ENCODE peak calls at places on chromosomes 3 and 15, in four cellular contexts. J is pancreas, R is kidney epithelial cell, C is tibial artery. T is an unnamed sample.

GRCh38 chr3:25455316-25456232 is 27.5 kb downstream of the RARB start:
- DNase-seq in J (no peak), R (no peak), C (no peak), T (no peak)

GRCh38 chr3:181457190-181457589 is 254.5 kb upstream of the SOX2 start:
- DNase-seq in J (no peak), R (no peak), C (no peak), T (no peak)

GRCh38 chr15:52071570-52071969 is 41.0 kb downstream of the BCL2L10 start:
- DNase-seq in J (peak; percentile 58), R (no peak), C (no peak), T (no peak)

GRCh38 chr3:31606453-31606852 is 73.7 kb downstream of the STT3B start:
- DNase-seq in R (no peak), C (no peak), J (no peak), T (no peak)

GRCh38 chr15:89399390-89400120 is 64.9 kb upstream of the POLG start:
- DNase-seq in J (no peak), R (no peak), C (no peak), T (no peak)

GRCh38 chr3:144843099-144843498 is 871.5 kb downstream of the DIPK2A start:
- DNase-seq in J (no peak), R (no peak), C (no peak), T (no peak)

GRCh38 chr3:98445949-98446406 is 17.0 kb upstream of the OR5K1 start:
- DNase-seq in J (no peak), C (no peak), R (no peak), T (no peak)

GRCh38 chr3:36227982-36228381 is 152.3 kb upstream of the STAC start:
- DNase-seq in R (no peak), J (no peak), C (no peak), T (no peak)

GRCh38 chr3:156353535-156353934 is 201.4 kb downstream of the SSR3 start:
- DNase-seq in J (no peak), C (peak; percentile 22), R (no peak), T (no peak)

GRCh38 chr3:113783980-113784379 is 37.1 kb downstream of the ATP6V1A start:
- DNase-seq in J (no peak), R (no peak), C (no peak), T (no peak)

GRCh38 chr3:129699199-129699598 is 92.7 kb upstream of the PLXND1 start:
- DNase-seq in C (no peak), R (no peak), J (no peak), T (no peak)

GRCh38 chr3:167743799-167744198 is 8.3 kb downstream of the SERPINI1 start:
- DNase-seq in R (no peak), J (no peak), C (no peak), T (no peak)

GRCh38 chr3:39752751-39753150 is 56.7 kb upstream of the MYRIP start:
- DNase-seq in C (no peak), R (no peak), J (no peak), T (no peak)

GRCh38 chr3:120180731-120181412 is 86.6 kb upstream of the GSK3B start:
- DNase-seq in R (no peak), J (no peak), C (no peak), T (peak; percentile 73)

GRCh38 chr3:67437090-67437489 is 217.3 kb downstream of the SUCLG2 start:
- DNase-seq in R (no peak), J (no peak), C (no peak), T (no peak)

GRCh38 chr3:98573231-98573728 is 20.1 kb downstream of the CPOX start:
- DNase-seq in C (no peak), R (no peak), J (no peak), T (no peak)

GRCh38 chr3:14532691-14533456 is 7.3 kb downstream of the GRIP2 start:
- DNase-seq in J (peak; percentile 91), C (no peak), R (no peak), T (no peak)

GRCh38 chr3:72448858-72449257 is 399.4 kb downstream of the SHQ1 start:
- DNase-seq in R (no peak), J (no peak), C (no peak), T (no peak)

GRCh38 chr3:108462899-108463298 is 47.5 kb downstream of the MYH15 start:
- DNase-seq in R (no peak), J (no peak), C (no peak), T (no peak)

GRCh38 chr15:40894689-40895308 is 549 bp downstream of the VPS18 start:
- DNase-seq in C (peak; percentile 45), R (no peak), J (peak; percentile 66), T (no peak)

GRCh38 chr3:129618901-129619671 is 12.6 kb upstream of the PLXND1 start:
- DNase-seq in C (no peak), J (no peak), R (no peak), T (peak; percentile 80)

GRCh38 chr15:85150130-85150480 is 168.4 kb downstream of the PDE8A start:
- DNase-seq in C (no peak), J (no peak), R (no peak), T (no peak)

GRCh38 chr3:178690571-178690970 is 154.3 kb downstream of the KCNMB2 start:
- DNase-seq in R (no peak), C (no peak), J (no peak), T (no peak)

GRCh38 chr3:119600732-119601131 is 3.0 kb downstream of the PLA1A start:
- DNase-seq in J (no peak), R (no peak), C (no peak), T (no peak)

GRCh38 chr15:67146214-67146613 is 80.8 kb downstream of the SMAD3 start:
- DNase-seq in J (peak; percentile 57), C (no peak), R (no peak), T (no peak)

GRCh38 chr3:140827894-140828293 is 113.7 kb upstream of the SLC25A36 start:
- DNase-seq in R (no peak), C (no peak), J (no peak), T (no peak)

GRCh38 chr15:69757186-69757585 is 304.6 kb downstream of the RPLP1 start:
- DNase-seq in R (no peak), J (no peak), C (no peak), T (no peak)

GRCh38 chr3:74267583-74268184 is 346.8 kb downstream of the CNTN3 start:
- DNase-seq in R (peak; percentile 5), J (peak; percentile 50), C (peak; percentile 24), T (no peak)

GRCh38 chr15:74317820-74318375 is 49.5 kb downstream of the CYP11A1 start:
- DNase-seq in R (peak; percentile 69), C (peak; percentile 84), J (peak; percentile 30), T (peak; percentile 98)

GRCh38 chr3:190513409-190514162 is at the start of gene IL1RAP:
- DNase-seq in R (peak; percentile 68), J (peak; percentile 91), C (peak; percentile 87), T (peak; percentile 97)
- TF ChIP-seq CTCF in R (no peak), J (peak; percentile 84), C (peak; percentile 75), T (peak; percentile 90)

GRCh38 chr15:68265086-68265485 is 12.5 kb upstream of the FEM1B start:
- DNase-seq in C (no peak), J (no peak), R (no peak), T (no peak)
- TF ChIP-seq CTCF in C (no peak), J (no peak), R (no peak), T (no peak)

GRCh38 chr3:22439626-22440025 is 688.6 kb upstream of the ZNF385D start:
- DNase-seq in C (no peak), R (no peak), J (no peak), T (no peak)
- TF ChIP-seq CTCF in C (no peak), R (no peak), J (no peak), T (no peak)

DNA sequence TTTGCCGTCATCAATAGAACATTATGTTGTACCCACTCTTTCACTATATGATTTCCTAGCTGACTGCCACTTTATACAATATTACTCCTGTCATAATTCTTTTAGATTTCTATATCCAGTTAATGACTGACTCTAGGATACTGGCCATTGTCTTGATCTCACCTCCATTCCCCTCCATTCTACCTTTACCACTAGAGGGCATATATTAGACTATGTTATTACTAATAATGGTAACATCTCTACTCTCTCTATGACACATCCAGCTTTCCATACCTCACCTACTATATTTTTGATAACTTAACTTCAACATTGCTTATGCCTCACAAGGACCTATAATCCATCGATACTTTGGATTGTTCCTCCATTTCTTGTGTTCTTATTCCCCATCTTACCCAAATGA is 31.4 kb upstream of the POU1F1 start:
- DNase-seq in C (no peak), R (no peak), J (no peak), T (no peak)
- TF ChIP-seq CTCF in C (no peak), R (no peak), J (no peak), T (peak; percentile 14)

GRCh38 chr15:65610871-65611718 is at the start of gene INTS14:
- DNase-seq in J (peak; percentile 97), C (peak; percentile 97), R (peak; percentile 67), T (peak; percentile 99)
- TF ChIP-seq CTCF in J (peak; percentile 69), C (peak; percentile 53), R (peak; percentile 65), T (peak; percentile 73)

GRCh38 chr15:57133127-57133968 is 214.9 kb downstream of the TCF12 start:
- DNase-seq in C (no peak), R (peak; percentile 31), J (peak; percentile 61), T (no peak)
- TF ChIP-seq CTCF in C (no peak), R (no peak), J (no peak), T (no peak)

T was measured in osteocyte.